ENCODE peak calls at places on chromosomes 2 and 18, in six cellular contexts. W, O, F, Z, H and D are unnamed samples.

GRCh38 chr18:63895190-63895589 is 7.7 kb downstream of the SERPINB2 start:
- DNase-seq in H (no peak), Z (no peak), O (no peak), W (no peak), F (peak), D (no peak)

GRCh38 chr2:113672297-113672696 is 45.2 kb downstream of the RABL2A start:
- DNase-seq in O (no peak), F (no peak), W (no peak), H (no peak), Z (no peak), D (no peak)

GRCh38 chr2:68653538-68653982 is 10.2 kb downstream of the PROKR1 start:
- DNase-seq in W (no peak), F (peak), O (no peak), H (peak), Z (peak), D (peak)

GRCh38 chr2:33377048-33377447 is 99.4 kb upstream of the RASGRP3 start:
- DNase-seq in Z (no peak), H (no peak), W (no peak), O (no peak), F (no peak), D (no peak)

GRCh38 chr2:175612280-175612679 is 389.8 kb downstream of the LNPK start:
- DNase-seq in H (no peak), F (peak), Z (no peak), O (no peak), W (no peak), D (no peak)

GRCh38 chr2:70965506-70965905 is 12.9 kb upstream of the ANKRD53 start:
- DNase-seq in W (no peak), F (no peak), O (no peak), Z (no peak), H (no peak), D (no peak)

GRCh38 chr2:143128681-143129580 is at the start of gene ARHGAP15:
- DNase-seq in Z (peak), H (peak), O (no peak), F (peak), W (no peak), D (no peak)

GRCh38 chr2:133566967-133567645 is 1.2 kb downstream of the NCKAP5 start:
- DNase-seq in Z (no peak), H (no peak), F (no peak), O (no peak), W (no peak), D (peak)

GRCh38 chr2:182077451-182078142 is 91.9 kb downstream of the PPP1R1C start:
- DNase-seq in W (peak), F (peak), H (no peak), Z (peak), O (peak), D (peak)

GRCh38 chr18:51128533-51128932 is 68.9 kb downstream of the MEX3C start:
- DNase-seq in Z (no peak), O (no peak), F (no peak), W (no peak), H (no peak), D (no peak)

GRCh38 chr18:34097312-34097711 is 127.4 kb downstream of the NOL4 start:
- DNase-seq in F (no peak), Z (no peak), O (no peak), H (no peak), W (no peak), D (no peak)

GRCh38 chr2:68463287-68463877 is 3.7 kb downstream of the FBXO48 start:
- DNase-seq in F (peak), Z (peak), H (no peak), O (peak), W (peak), D (peak)

GRCh38 chr18:60053747-60054304 is 154.0 kb downstream of the PMAIP1 start:
- DNase-seq in Z (peak), H (peak), W (peak), F (peak), O (peak), D (peak)

GRCh38 chr2:111662771-111663470 is 221.1 kb downstream of the ANAPC1 start:
- DNase-seq in F (no peak), H (no peak), Z (no peak), W (no peak), O (no peak), D (no peak)

GRCh38 chr2:239151201-239152131 is 249.4 kb downstream of the HDAC4 start:
- DNase-seq in W (no peak), H (no peak), O (no peak), F (no peak), Z (no peak), D (no peak)

GRCh38 chr2:22382439-22383169 is 1002.4 kb upstream of the KLHL29 start:
- DNase-seq in Z (no peak), F (no peak), W (no peak), O (no peak), H (no peak), D (no peak)

GRCh38 chr2:3223080-3223923 is 154.3 kb downstream of the EIPR1 start:
- DNase-seq in Z (no peak), W (no peak), O (no peak), H (peak), F (no peak), D (peak)

GRCh38 chr2:120368086-120368485 is 22.1 kb downstream of the INHBB start:
- DNase-seq in F (no peak), O (no peak), Z (no peak), W (no peak), H (no peak), D (no peak)

GRCh38 chr18:47265197-47265596 is 13.7 kb upstream of the SKOR2 start:
- DNase-seq in F (no peak), O (no peak), H (no peak), W (no peak), Z (no peak), D (no peak)

GRCh38 chr2:201784547-201784946 is 3.8 kb upstream of the ALS2 start:
- DNase-seq in H (no peak), Z (no peak), W (no peak), O (no peak), F (no peak), D (no peak)

GRCh38 chr2:110219496-110220192 is 7.3 kb upstream of the MTLN start:
- DNase-seq in W (no peak), F (no peak), H (no peak), Z (no peak), O (no peak), D (peak)

GRCh38 chr2:207437857-207438166 is 92.0 kb upstream of the CREB1 start:
- DNase-seq in F (no peak), H (no peak), O (no peak), Z (no peak), W (no peak), D (no peak)

GRCh38 chr2:32627441-32627900 is 379 bp upstream of the TTC27 start:
- DNase-seq in F (no peak), H (no peak), W (peak), Z (no peak), O (peak), D (no peak)

GRCh38 chr18:75334869-75335268 is 92.6 kb downstream of the SMIM21 start:
- DNase-seq in H (no peak), W (no peak), O (no peak), F (no peak), Z (no peak), D (no peak)

GRCh38 chr2:218145124-218145523 is 19.3 kb downstream of the CXCR2 start:
- DNase-seq in W (peak), H (no peak), Z (no peak), F (no peak), O (no peak), D (no peak)

GRCh38 chr2:86251840-86252266 is 52.6 kb downstream of the MRPL35 start:
- DNase-seq in Z (no peak), H (no peak), F (no peak), O (no peak), W (peak), D (peak)

GRCh38 chr2:37827455-37827854 is 97.6 kb upstream of the RMDN2 start:
- DNase-seq in H (no peak), W (peak), F (no peak), O (no peak), Z (no peak), D (no peak)

GRCh38 chr2:224357098-224357901 is 44.6 kb downstream of the FAM124B start:
- DNase-seq in F (peak), H (peak), O (peak), W (peak), Z (peak), D (peak)

GRCh38 chr2:74205586-74205985 is 7.2 kb downstream of the MTHFD2 start:
- DNase-seq in O (no peak), H (no peak), F (peak), W (no peak), Z (no peak), D (no peak)

GRCh38 chr2:177332041-177332991 is 60.3 kb upstream of the AGPS start:
- DNase-seq in Z (peak), O (peak), H (peak), F (peak), W (peak), D (peak)

GRCh38 chr2:174400853-174401252 is 5.3 kb downstream of the SCRN3 start:
- DNase-seq in O (no peak), Z (no peak), W (no peak), F (no peak), H (no peak), D (no peak)

DNA sequence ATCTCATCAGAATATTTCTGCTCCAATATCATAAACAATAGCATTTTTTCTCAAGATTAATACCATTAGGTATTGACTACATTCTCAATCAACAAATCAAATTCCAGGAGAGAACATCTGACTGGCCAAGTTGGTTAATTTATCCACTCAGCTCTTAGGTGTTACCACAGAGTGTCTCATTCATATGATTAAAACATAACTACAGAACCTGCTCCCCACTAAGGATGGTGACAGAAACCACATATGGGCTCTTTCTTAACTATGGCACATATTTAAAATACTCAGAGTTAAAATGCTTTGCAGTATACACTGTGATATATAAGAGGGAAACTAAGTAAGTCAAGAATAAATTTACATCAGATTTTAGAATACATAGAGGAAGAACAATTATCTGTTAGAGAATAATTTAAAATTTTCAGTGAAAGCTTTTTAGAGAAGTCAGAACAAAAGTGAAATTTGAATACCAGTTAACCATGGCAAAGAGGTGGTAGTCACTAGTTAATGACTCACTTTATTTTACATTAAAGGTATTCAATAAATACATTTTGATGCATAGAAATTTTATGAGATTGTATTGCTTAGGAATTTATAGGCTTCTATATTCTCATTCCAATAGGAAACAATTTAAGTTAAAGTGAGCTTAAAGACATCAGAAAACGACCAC is 1120.8 kb upstream of the TMEFF2 start:
- DNase-seq in Z (no peak), W (no peak), H (no peak), O (no peak), F (no peak), D (no peak)
- TF ChIP-seq MYC in Z (no peak), W (no peak), H (no peak), O (no peak), F (no peak), D (no peak)

GRCh38 chr2:60608679-60609078 is 55.2 kb upstream of the BCL11A start:
- DNase-seq in Z (no peak), O (no peak), H (no peak), F (no peak), W (no peak), D (no peak)

GRCh38 chr2:60614319-60614718 is 60.9 kb upstream of the BCL11A start:
- DNase-seq in H (no peak), Z (no peak), W (no peak), F (no peak), O (no peak), D (no peak)

DNA sequence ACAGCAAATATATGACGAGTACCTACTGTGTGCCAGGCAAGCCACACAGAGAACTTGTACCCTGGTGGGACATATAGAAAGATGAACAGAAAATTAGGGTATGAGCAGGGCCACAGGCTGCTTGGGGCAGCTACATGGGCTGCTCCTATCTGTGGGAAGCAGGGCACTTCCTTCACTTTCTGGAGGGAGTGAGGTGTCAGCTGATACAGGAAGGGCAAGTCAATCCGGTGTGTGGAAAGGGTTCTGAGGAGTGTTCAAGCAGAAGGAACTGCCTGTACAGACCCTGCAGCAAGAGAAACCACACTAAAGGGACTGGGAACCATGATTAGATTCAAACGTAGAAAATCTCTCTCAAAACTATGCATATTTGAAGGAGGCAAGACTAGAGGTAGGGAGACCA is 58.6 kb upstream of the BCL11A start:
- DNase-seq in W (no peak), O (no peak), Z (no peak), H (no peak), F (no peak), D (no peak)
- TF ChIP-seq MYC in W (no peak), O (no peak), Z (no peak), H (no peak), F (no peak), D (no peak)

GRCh38 chr2:152098798-152099654 is at the start of gene CACNB4:
- DNase-seq in O (peak), F (peak), W (no peak), Z (no peak), H (no peak), D (peak)
- TF ChIP-seq MYC in O (no peak), F (peak), W (no peak), Z (no peak), H (no peak), D (no peak)

DNA sequence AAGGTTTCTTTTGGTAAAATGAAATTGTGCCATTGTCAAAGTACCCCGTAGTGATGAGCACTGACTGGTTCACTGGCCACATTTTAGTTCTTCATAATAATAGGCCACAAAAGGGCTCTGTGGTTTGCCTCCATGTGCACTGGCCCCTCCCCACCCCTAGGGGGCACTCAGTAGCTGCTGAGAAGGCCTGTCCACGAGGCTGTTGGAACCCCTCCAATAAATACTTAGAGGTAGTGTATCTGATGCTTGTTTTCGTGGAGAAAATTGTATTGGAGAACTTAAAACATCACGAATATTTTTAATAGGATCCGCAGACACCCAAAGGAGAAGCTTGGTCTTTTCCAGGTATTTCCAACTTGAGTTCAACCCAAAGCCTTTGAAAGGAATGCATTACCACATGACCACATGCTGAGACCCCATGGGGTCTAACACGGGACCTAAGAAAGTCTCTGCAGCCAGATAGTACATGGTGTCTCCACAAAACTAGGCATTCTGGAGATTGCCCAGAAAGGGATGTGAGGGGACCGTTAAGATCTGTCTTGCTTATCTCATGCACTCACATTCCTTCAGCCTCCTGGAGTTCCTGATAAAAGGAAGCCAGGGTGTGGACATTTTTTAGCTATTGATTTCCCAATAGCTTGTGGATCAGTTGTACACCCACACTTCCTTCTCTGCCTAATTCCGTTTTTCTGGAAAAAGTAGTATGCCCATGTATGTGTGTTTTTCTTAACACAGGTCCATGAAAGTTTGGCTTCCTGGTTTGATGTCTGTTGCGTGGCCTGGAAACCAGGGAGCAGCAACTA is 28.5 kb upstream of the NOSTRIN start:
- DNase-seq in W (peak), F (peak), H (no peak), Z (peak), O (peak), D (peak)
- TF ChIP-seq MYC in W (peak), F (peak), H (no peak), Z (peak), O (peak), D (peak)

DNA sequence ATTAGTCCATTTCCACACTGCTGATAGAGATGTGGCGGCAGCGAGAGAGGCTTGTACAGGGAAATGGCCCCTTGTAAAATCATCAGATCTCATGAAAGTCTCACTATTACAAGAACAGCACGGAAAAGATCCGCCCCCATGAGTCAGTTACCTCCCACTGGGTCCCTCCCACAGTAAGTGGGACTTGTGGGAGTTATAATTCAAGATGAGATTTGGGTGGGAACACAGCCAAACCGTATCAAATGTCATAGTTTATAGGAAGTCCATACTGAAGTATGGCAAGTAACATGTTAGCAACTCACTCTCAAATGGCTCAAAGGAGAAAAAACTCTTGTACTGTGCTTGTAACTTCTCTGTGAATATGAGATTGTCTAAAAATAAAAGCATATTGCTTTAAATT is 56.1 kb downstream of the FARP2 start:
- DNase-seq in O (no peak), W (no peak), F (peak), H (no peak), Z (peak), D (peak)
- TF ChIP-seq MYC in O (no peak), W (no peak), F (no peak), H (no peak), Z (no peak), D (no peak)

GRCh38 chr2:100623033-100623715 is 60.4 kb downstream of the PDCL3 start:
- DNase-seq in F (no peak), O (no peak), Z (no peak), W (no peak), H (no peak), D (no peak)

GRCh38 chr2:100621371-100621910 is 58.6 kb downstream of the PDCL3 start:
- DNase-seq in O (no peak), H (no peak), Z (no peak), W (no peak), F (no peak), D (no peak)

GRCh38 chr2:100625731-100626130 is 62.9 kb downstream of the PDCL3 start:
- DNase-seq in O (no peak), W (no peak), H (no peak), F (no peak), Z (no peak), D (no peak)

GRCh38 chr2:100624536-100624935 is 61.7 kb downstream of the PDCL3 start:
- DNase-seq in F (no peak), W (no peak), O (no peak), H (no peak), Z (no peak), D (no peak)

DNA sequence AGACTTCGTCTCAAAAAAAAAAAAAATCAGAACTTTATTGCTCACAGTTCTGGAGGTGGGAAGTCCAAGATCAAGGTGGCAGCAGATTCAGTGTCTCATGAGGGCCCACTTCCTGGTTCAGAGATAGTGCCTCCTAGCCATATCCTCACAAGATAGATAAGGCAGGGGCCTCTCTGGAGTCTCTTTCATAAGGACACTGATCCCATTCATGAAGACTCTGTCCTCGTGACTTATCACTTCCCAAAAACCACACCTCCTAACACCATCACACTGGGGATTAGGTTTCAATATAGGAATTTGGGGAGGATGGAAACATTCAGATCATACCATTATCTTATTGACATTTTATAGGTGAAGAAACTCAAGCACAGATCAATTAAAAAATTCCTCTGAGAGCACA is 61.1 kb downstream of the PDCL3 start:
- DNase-seq in H (no peak), F (no peak), Z (no peak), O (no peak), W (no peak), D (no peak)
- TF ChIP-seq MYC in H (no peak), F (no peak), Z (no peak), O (no peak), W (no peak), D (no peak)

GRCh38 chr2:230909841-230910545 is 15.0 kb downstream of the GPR55 start:
- DNase-seq in H (no peak), Z (no peak), F (no peak), O (no peak), W (no peak), D (no peak)

GRCh38 chr2:230907361-230908093 is 17.5 kb downstream of the GPR55 start:
- DNase-seq in W (no peak), F (peak), O (no peak), Z (peak), H (no peak), D (no peak)

GRCh38 chr2:230906471-230907230 is 18.4 kb downstream of the GPR55 start:
- DNase-seq in H (no peak), O (no peak), Z (no peak), F (no peak), W (no peak), D (no peak)

GRCh38 chr2:230908595-230909191 is 16.3 kb downstream of the GPR55 start:
- DNase-seq in W (peak), O (peak), Z (peak), H (no peak), F (peak), D (no peak)

GRCh38 chr2:230908094-230908594 is 16.9 kb downstream of the GPR55 start:
- DNase-seq in H (no peak), F (peak), O (no peak), Z (no peak), W (no peak), D (no peak)
- TF ChIP-seq MYC in H (no peak), F (no peak), O (no peak), Z (no peak), W (no peak), D (no peak)